ENCODE peak calls at places on chromosomes 7 and 10, in five cellular contexts. One of them, this sample, is unnamed.

GRCh38 chr10:76285012-76285411 is 853.6 kb downstream of the LRMDA start:
- DNase-seq in HuH-7.5: no peak
- DNase-seq in ovary: no peak
- DNase-seq in stimulated activated CD4-positive, alpha-beta T cell treated with anti-CD3 and anti-CD28 coated beads, Interleukin-4, amount 100 ng/mL, for 48 hours: no peak
- DNase-seq in GM04503: peak; percentile 57
- DNase-seq in this sample: no peak

GRCh38 chr10:86206216-86206615 is 160.4 kb downstream of the GRID1 start:
- DNase-seq in GM04503: no peak
- DNase-seq in ovary: no peak
- DNase-seq in stimulated activated CD4-positive, alpha-beta T cell treated with anti-CD3 and anti-CD28 coated beads, Interleukin-4, amount 100 ng/mL, for 48 hours: no peak
- DNase-seq in HuH-7.5: no peak
- DNase-seq in this sample: no peak

GRCh38 chr7:194257-194995 is 2.1 kb downstream of the FAM20C start:
- DNase-seq in stimulated activated CD4-positive, alpha-beta T cell treated with anti-CD3 and anti-CD28 coated beads, Interleukin-4, amount 100 ng/mL, for 48 hours: no peak
- DNase-seq in ovary: no peak
- DNase-seq in HuH-7.5: peak; percentile 79
- DNase-seq in GM04503: no peak
- DNase-seq in this sample: no peak

GRCh38 chr7:120733143-120733542 is 124.8 kb downstream of the TSPAN12 start:
- DNase-seq in ovary: no peak
- DNase-seq in stimulated activated CD4-positive, alpha-beta T cell treated with anti-CD3 and anti-CD28 coated beads, Interleukin-4, amount 100 ng/mL, for 48 hours: no peak
- DNase-seq in HuH-7.5: no peak
- DNase-seq in GM04503: no peak
- DNase-seq in this sample: no peak

GRCh38 chr10:103671561-103671960 is 178.1 kb downstream of the NEURL1 start:
- DNase-seq in GM04503: no peak
- DNase-seq in ovary: no peak
- DNase-seq in stimulated activated CD4-positive, alpha-beta T cell treated with anti-CD3 and anti-CD28 coated beads, Interleukin-4, amount 100 ng/mL, for 48 hours: no peak
- DNase-seq in HuH-7.5: no peak
- DNase-seq in this sample: no peak

GRCh38 chr10:30736685-30737232 is 107.2 kb upstream of the LYZL2 start:
- DNase-seq in HuH-7.5: no peak
- DNase-seq in ovary: no peak
- DNase-seq in stimulated activated CD4-positive, alpha-beta T cell treated with anti-CD3 and anti-CD28 coated beads, Interleukin-4, amount 100 ng/mL, for 48 hours: peak; percentile 14
- DNase-seq in GM04503: peak; percentile 99
- DNase-seq in this sample: peak; percentile 74

GRCh38 chr7:157279973-157280841 is 56.6 kb upstream of the DNAJB6 start:
- DNase-seq in HuH-7.5: no peak
- DNase-seq in GM04503: no peak
- DNase-seq in ovary: no peak
- DNase-seq in stimulated activated CD4-positive, alpha-beta T cell treated with anti-CD3 and anti-CD28 coated beads, Interleukin-4, amount 100 ng/mL, for 48 hours: no peak
- DNase-seq in this sample: no peak

GRCh38 chr7:74455933-74456332 is 2.2 kb downstream of the GTF2IRD1 start:
- DNase-seq in ovary: no peak
- DNase-seq in stimulated activated CD4-positive, alpha-beta T cell treated with anti-CD3 and anti-CD28 coated beads, Interleukin-4, amount 100 ng/mL, for 48 hours: no peak
- DNase-seq in GM04503: no peak
- DNase-seq in HuH-7.5: no peak
- DNase-seq in this sample: no peak

GRCh38 chr10:11168423-11169100 is 150.9 kb downstream of the CELF2 start:
- DNase-seq in GM04503: no peak
- DNase-seq in ovary: no peak
- DNase-seq in HuH-7.5: no peak
- DNase-seq in stimulated activated CD4-positive, alpha-beta T cell treated with anti-CD3 and anti-CD28 coated beads, Interleukin-4, amount 100 ng/mL, for 48 hours: no peak
- DNase-seq in this sample: no peak

GRCh38 chr7:122072272-122072671 is 71.8 kb downstream of the AASS start:
- DNase-seq in GM04503: no peak
- DNase-seq in ovary: no peak
- DNase-seq in stimulated activated CD4-positive, alpha-beta T cell treated with anti-CD3 and anti-CD28 coated beads, Interleukin-4, amount 100 ng/mL, for 48 hours: no peak
- DNase-seq in HuH-7.5: no peak
- DNase-seq in this sample: no peak

GRCh38 chr7:44306608-44307007 is 18.8 kb downstream of the CAMK2B start:
- DNase-seq in GM04503: no peak
- DNase-seq in stimulated activated CD4-positive, alpha-beta T cell treated with anti-CD3 and anti-CD28 coated beads, Interleukin-4, amount 100 ng/mL, for 48 hours: no peak
- DNase-seq in ovary: no peak
- DNase-seq in HuH-7.5: no peak
- DNase-seq in this sample: peak; percentile 15

GRCh38 chr7:79528421-79528820 is 75.0 kb upstream of the MAGI2 start:
- DNase-seq in ovary: no peak
- DNase-seq in GM04503: no peak
- DNase-seq in HuH-7.5: no peak
- DNase-seq in stimulated activated CD4-positive, alpha-beta T cell treated with anti-CD3 and anti-CD28 coated beads, Interleukin-4, amount 100 ng/mL, for 48 hours: no peak
- DNase-seq in this sample: no peak

GRCh38 chr7:45919947-45920542 is 1.0 kb downstream of the IGFBP3 start:
- DNase-seq in ovary: no peak
- DNase-seq in GM04503: no peak
- DNase-seq in stimulated activated CD4-positive, alpha-beta T cell treated with anti-CD3 and anti-CD28 coated beads, Interleukin-4, amount 100 ng/mL, for 48 hours: no peak
- DNase-seq in HuH-7.5: no peak
- DNase-seq in this sample: no peak

GRCh38 chr10:28555358-28555757 is 22.4 kb downstream of the WAC start:
- DNase-seq in stimulated activated CD4-positive, alpha-beta T cell treated with anti-CD3 and anti-CD28 coated beads, Interleukin-4, amount 100 ng/mL, for 48 hours: no peak
- DNase-seq in ovary: no peak
- DNase-seq in HuH-7.5: no peak
- DNase-seq in GM04503: no peak
- DNase-seq in this sample: no peak

GRCh38 chr7:120857558-120858298 is at the start of gene TSPAN12:
- DNase-seq in ovary: peak; percentile 32
- DNase-seq in HuH-7.5: peak; percentile 72
- DNase-seq in stimulated activated CD4-positive, alpha-beta T cell treated with anti-CD3 and anti-CD28 coated beads, Interleukin-4, amount 100 ng/mL, for 48 hours: peak; percentile 20
- DNase-seq in GM04503: no peak
- DNase-seq in this sample: peak; percentile 82

GRCh38 chr7:158950914-158951635 is 94.7 kb downstream of the DYNC2I1 start:
- DNase-seq in HuH-7.5: no peak
- DNase-seq in ovary: no peak
- DNase-seq in GM04503: no peak
- DNase-seq in stimulated activated CD4-positive, alpha-beta T cell treated with anti-CD3 and anti-CD28 coated beads, Interleukin-4, amount 100 ng/mL, for 48 hours: no peak
- DNase-seq in this sample: no peak

GRCh38 chr10:47383254-47384147 is 592 bp downstream of the ZNF488 start:
- DNase-seq in HuH-7.5: no peak
- DNase-seq in stimulated activated CD4-positive, alpha-beta T cell treated with anti-CD3 and anti-CD28 coated beads, Interleukin-4, amount 100 ng/mL, for 48 hours: no peak
- DNase-seq in GM04503: no peak
- DNase-seq in ovary: peak; percentile 4
- DNase-seq in this sample: no peak

GRCh38 chr10:43203491-43204393 is 63.1 kb downstream of the RASGEF1A start:
- DNase-seq in ovary: peak; percentile 25
- DNase-seq in stimulated activated CD4-positive, alpha-beta T cell treated with anti-CD3 and anti-CD28 coated beads, Interleukin-4, amount 100 ng/mL, for 48 hours: no peak
- DNase-seq in HuH-7.5: no peak
- DNase-seq in GM04503: no peak
- DNase-seq in this sample: peak; percentile 45

GRCh38 chr10:46514431-46514861 is 42.0 kb downstream of the GPRIN2 start:
- DNase-seq in GM04503: no peak
- DNase-seq in HuH-7.5: no peak
- DNase-seq in ovary: no peak
- DNase-seq in stimulated activated CD4-positive, alpha-beta T cell treated with anti-CD3 and anti-CD28 coated beads, Interleukin-4, amount 100 ng/mL, for 48 hours: no peak
- DNase-seq in this sample: no peak

GRCh38 chr7:128879939-128880746 is 17.5 kb downstream of the ATP6V1F start:
- DNase-seq in HuH-7.5: peak; percentile 97
- DNase-seq in stimulated activated CD4-positive, alpha-beta T cell treated with anti-CD3 and anti-CD28 coated beads, Interleukin-4, amount 100 ng/mL, for 48 hours: no peak
- DNase-seq in ovary: peak; percentile 40
- DNase-seq in GM04503: no peak
- DNase-seq in this sample: peak; percentile 86

GRCh38 chr10:120750167-120750566 is 101.0 kb upstream of the WDR11 start:
- DNase-seq in ovary: no peak
- DNase-seq in GM04503: no peak
- DNase-seq in HuH-7.5: no peak
- DNase-seq in stimulated activated CD4-positive, alpha-beta T cell treated with anti-CD3 and anti-CD28 coated beads, Interleukin-4, amount 100 ng/mL, for 48 hours: no peak
- DNase-seq in this sample: no peak

GRCh38 chr7:519974-520458 is 370 bp upstream of the PDGFA start:
- DNase-seq in GM04503: no peak
- DNase-seq in ovary: no peak
- DNase-seq in HuH-7.5: peak; percentile 87
- DNase-seq in stimulated activated CD4-positive, alpha-beta T cell treated with anti-CD3 and anti-CD28 coated beads, Interleukin-4, amount 100 ng/mL, for 48 hours: no peak
- DNase-seq in this sample: peak; percentile 81

GRCh38 chr10:114897593-114897992 is 40.4 kb upstream of the TRUB1 start:
- DNase-seq in ovary: no peak
- DNase-seq in stimulated activated CD4-positive, alpha-beta T cell treated with anti-CD3 and anti-CD28 coated beads, Interleukin-4, amount 100 ng/mL, for 48 hours: no peak
- DNase-seq in HuH-7.5: no peak
- DNase-seq in GM04503: no peak
- DNase-seq in this sample: no peak

GRCh38 chr10:33178026-33178755 is 156.3 kb downstream of the NRP1 start:
- DNase-seq in HuH-7.5: no peak
- DNase-seq in stimulated activated CD4-positive, alpha-beta T cell treated with anti-CD3 and anti-CD28 coated beads, Interleukin-4, amount 100 ng/mL, for 48 hours: no peak
- DNase-seq in ovary: no peak
- DNase-seq in GM04503: no peak
- DNase-seq in this sample: no peak

GRCh38 chr7:51472873-51473272 is 156.3 kb upstream of the COBL start:
- DNase-seq in HuH-7.5: no peak
- DNase-seq in stimulated activated CD4-positive, alpha-beta T cell treated with anti-CD3 and anti-CD28 coated beads, Interleukin-4, amount 100 ng/mL, for 48 hours: no peak
- DNase-seq in ovary: no peak
- DNase-seq in GM04503: no peak
- DNase-seq in this sample: no peak

GRCh38 chr10:69220041-69220451 is at the start of gene HKDC1:
- DNase-seq in ovary: no peak
- DNase-seq in stimulated activated CD4-positive, alpha-beta T cell treated with anti-CD3 and anti-CD28 coated beads, Interleukin-4, amount 100 ng/mL, for 48 hours: no peak
- DNase-seq in HuH-7.5: no peak
- DNase-seq in GM04503: no peak
- DNase-seq in this sample: no peak